ENCODE peak calls at places on chromosome 14, in seven cellular contexts. One of them, this sample, is unnamed.

GRCh38 chr14:35730871-35731270 is 78.2 kb downstream of the RALGAPA1 start:
- DNase-seq in MCF 10A: no peak
- DNase-seq in kidney: no peak
- DNase-seq in progenitor cell of endocrine pancreas: no peak
- DNase-seq in heart right ventricle: no peak
- DNase-seq in activated CD8-positive, alpha-beta T cell treated with anti-CD3 and anti-CD28 coated beads for 36 hours: no peak
- DNase-seq in AG09319: no peak
- DNase-seq in this sample: no peak

GRCh38 chr14:102057480-102058114 is 29.2 kb downstream of the HSP90AA1 start:
- DNase-seq in heart right ventricle: no peak
- DNase-seq in activated CD8-positive, alpha-beta T cell treated with anti-CD3 and anti-CD28 coated beads for 36 hours: no peak
- DNase-seq in MCF 10A: no peak
- DNase-seq in kidney: peak
- DNase-seq in progenitor cell of endocrine pancreas: no peak
- DNase-seq in AG09319: no peak
- DNase-seq in this sample: no peak

GRCh38 chr14:77470192-77470870 is 12.4 kb downstream of the AHSA1 start:
- DNase-seq in heart right ventricle: no peak
- DNase-seq in AG09319: no peak
- DNase-seq in progenitor cell of endocrine pancreas: no peak
- DNase-seq in kidney: no peak
- DNase-seq in MCF 10A: no peak
- DNase-seq in activated CD8-positive, alpha-beta T cell treated with anti-CD3 and anti-CD28 coated beads for 36 hours: no peak
- DNase-seq in this sample: no peak

GRCh38 chr14:63787995-63788946 is 60.4 kb upstream of the SGPP1 start:
- DNase-seq in heart right ventricle: no peak
- DNase-seq in AG09319: no peak
- DNase-seq in MCF 10A: no peak
- DNase-seq in kidney: no peak
- DNase-seq in activated CD8-positive, alpha-beta T cell treated with anti-CD3 and anti-CD28 coated beads for 36 hours: no peak
- DNase-seq in progenitor cell of endocrine pancreas: no peak
- DNase-seq in this sample: no peak

GRCh38 chr14:24670594-24670993 is 36.6 kb upstream of the GZMB start:
- DNase-seq in activated CD8-positive, alpha-beta T cell treated with anti-CD3 and anti-CD28 coated beads for 36 hours: peak
- DNase-seq in kidney: no peak
- DNase-seq in MCF 10A: no peak
- DNase-seq in progenitor cell of endocrine pancreas: no peak
- DNase-seq in AG09319: no peak
- DNase-seq in heart right ventricle: no peak
- DNase-seq in this sample: no peak

GRCh38 chr14:87483651-87484260 is 509.2 kb downstream of the GALC start:
- DNase-seq in activated CD8-positive, alpha-beta T cell treated with anti-CD3 and anti-CD28 coated beads for 36 hours: no peak
- DNase-seq in heart right ventricle: no peak
- DNase-seq in kidney: no peak
- DNase-seq in AG09319: no peak
- DNase-seq in MCF 10A: peak
- DNase-seq in progenitor cell of endocrine pancreas: no peak
- DNase-seq in this sample: no peak

GRCh38 chr14:95814363-95815225 is 62.0 kb upstream of the TUNAR start:
- DNase-seq in progenitor cell of endocrine pancreas: no peak
- DNase-seq in AG09319: no peak
- DNase-seq in activated CD8-positive, alpha-beta T cell treated with anti-CD3 and anti-CD28 coated beads for 36 hours: no peak
- DNase-seq in heart right ventricle: no peak
- DNase-seq in MCF 10A: peak
- DNase-seq in kidney: no peak
- DNase-seq in this sample: no peak

GRCh38 chr14:56300495-56300894 is 182.3 kb downstream of the PELI2 start:
- DNase-seq in heart right ventricle: no peak
- DNase-seq in AG09319: no peak
- DNase-seq in kidney: no peak
- DNase-seq in progenitor cell of endocrine pancreas: no peak
- DNase-seq in activated CD8-positive, alpha-beta T cell treated with anti-CD3 and anti-CD28 coated beads for 36 hours: no peak
- DNase-seq in MCF 10A: no peak
- DNase-seq in this sample: no peak

GRCh38 chr14:78005325-78005724 is 164.8 kb upstream of the NRXN3 start:
- DNase-seq in heart right ventricle: no peak
- DNase-seq in activated CD8-positive, alpha-beta T cell treated with anti-CD3 and anti-CD28 coated beads for 36 hours: no peak
- DNase-seq in MCF 10A: peak
- DNase-seq in progenitor cell of endocrine pancreas: no peak
- DNase-seq in kidney: no peak
- DNase-seq in AG09319: no peak
- DNase-seq in this sample: no peak

GRCh38 chr14:101997429-101998336 is 33.3 kb downstream of the DYNC1H1 start:
- DNase-seq in AG09319: no peak
- DNase-seq in progenitor cell of endocrine pancreas: no peak
- DNase-seq in activated CD8-positive, alpha-beta T cell treated with anti-CD3 and anti-CD28 coated beads for 36 hours: no peak
- DNase-seq in MCF 10A: no peak
- DNase-seq in kidney: no peak
- DNase-seq in heart right ventricle: no peak
- DNase-seq in this sample: no peak

GRCh38 chr14:105092912-105093425 is 27.7 kb upstream of the GPR132 start:
- DNase-seq in MCF 10A: peak
- DNase-seq in AG09319: no peak
- DNase-seq in activated CD8-positive, alpha-beta T cell treated with anti-CD3 and anti-CD28 coated beads for 36 hours: peak
- DNase-seq in progenitor cell of endocrine pancreas: no peak
- DNase-seq in heart right ventricle: peak
- DNase-seq in kidney: peak
- DNase-seq in this sample: peak

GRCh38 chr14:68544150-68544892 is 248.5 kb downstream of the ZFP36L1 start:
- DNase-seq in MCF 10A: peak
- DNase-seq in progenitor cell of endocrine pancreas: no peak
- DNase-seq in heart right ventricle: peak
- DNase-seq in AG09319: peak
- DNase-seq in kidney: peak
- DNase-seq in activated CD8-positive, alpha-beta T cell treated with anti-CD3 and anti-CD28 coated beads for 36 hours: peak
- DNase-seq in this sample: no peak

GRCh38 chr14:101557811-101558738 is 3.2 kb upstream of the DIO3 start:
- DNase-seq in progenitor cell of endocrine pancreas: no peak
- DNase-seq in heart right ventricle: no peak
- DNase-seq in kidney: peak
- DNase-seq in AG09319: no peak
- DNase-seq in MCF 10A: peak
- DNase-seq in activated CD8-positive, alpha-beta T cell treated with anti-CD3 and anti-CD28 coated beads for 36 hours: no peak
- DNase-seq in this sample: peak

GRCh38 chr14:91946313-91947195 is 940 bp downstream of the FBLN5 start:
- DNase-seq in kidney: no peak
- DNase-seq in AG09319: no peak
- DNase-seq in progenitor cell of endocrine pancreas: no peak
- DNase-seq in MCF 10A: peak
- DNase-seq in heart right ventricle: no peak
- DNase-seq in activated CD8-positive, alpha-beta T cell treated with anti-CD3 and anti-CD28 coated beads for 36 hours: no peak
- DNase-seq in this sample: no peak

GRCh38 chr14:104586832-104587620 is 7.5 kb downstream of the C14orf180 start:
- DNase-seq in activated CD8-positive, alpha-beta T cell treated with anti-CD3 and anti-CD28 coated beads for 36 hours: no peak
- DNase-seq in kidney: peak
- DNase-seq in AG09319: no peak
- DNase-seq in MCF 10A: no peak
- DNase-seq in heart right ventricle: peak
- DNase-seq in progenitor cell of endocrine pancreas: no peak
- DNase-seq in this sample: no peak

GRCh38 chr14:76772300-76773187 is 11.3 kb downstream of the VASH1 start:
- DNase-seq in AG09319: no peak
- DNase-seq in MCF 10A: no peak
- DNase-seq in activated CD8-positive, alpha-beta T cell treated with anti-CD3 and anti-CD28 coated beads for 36 hours: no peak
- DNase-seq in kidney: peak
- DNase-seq in heart right ventricle: peak
- DNase-seq in progenitor cell of endocrine pancreas: no peak
- DNase-seq in this sample: peak

GRCh38 chr14:80455031-80455430 is 243.7 kb upstream of the DIO2 start:
- DNase-seq in AG09319: no peak
- DNase-seq in MCF 10A: no peak
- DNase-seq in kidney: no peak
- DNase-seq in progenitor cell of endocrine pancreas: no peak
- DNase-seq in activated CD8-positive, alpha-beta T cell treated with anti-CD3 and anti-CD28 coated beads for 36 hours: no peak
- DNase-seq in heart right ventricle: no peak
- DNase-seq in this sample: no peak

GRCh38 chr14:74955229-74955999 is at the start of gene PGF:
- DNase-seq in heart right ventricle: peak
- DNase-seq in progenitor cell of endocrine pancreas: peak
- DNase-seq in activated CD8-positive, alpha-beta T cell treated with anti-CD3 and anti-CD28 coated beads for 36 hours: peak
- DNase-seq in MCF 10A: peak
- DNase-seq in AG09319: no peak
- DNase-seq in kidney: peak
- DNase-seq in this sample: no peak

GRCh38 chr14:57388072-57388471 is 2.3 kb upstream of the NAA30 start:
- DNase-seq in activated CD8-positive, alpha-beta T cell treated with anti-CD3 and anti-CD28 coated beads for 36 hours: no peak
- DNase-seq in kidney: no peak
- DNase-seq in MCF 10A: no peak
- DNase-seq in progenitor cell of endocrine pancreas: no peak
- DNase-seq in heart right ventricle: no peak
- DNase-seq in AG09319: no peak
- DNase-seq in this sample: no peak

GRCh38 chr14:94348836-94349235 is 25.7 kb upstream of the SERPINA6 start:
- DNase-seq in AG09319: no peak
- DNase-seq in activated CD8-positive, alpha-beta T cell treated with anti-CD3 and anti-CD28 coated beads for 36 hours: no peak
- DNase-seq in progenitor cell of endocrine pancreas: no peak
- DNase-seq in heart right ventricle: no peak
- DNase-seq in MCF 10A: no peak
- DNase-seq in kidney: no peak
- DNase-seq in this sample: no peak

GRCh38 chr14:56949828-56950227 is 139.5 kb upstream of the OTX2 start:
- DNase-seq in heart right ventricle: no peak
- DNase-seq in MCF 10A: peak
- DNase-seq in activated CD8-positive, alpha-beta T cell treated with anti-CD3 and anti-CD28 coated beads for 36 hours: no peak
- DNase-seq in AG09319: no peak
- DNase-seq in kidney: no peak
- DNase-seq in progenitor cell of endocrine pancreas: no peak
- DNase-seq in this sample: no peak

GRCh38 chr14:25358330-25358729 is 308.4 kb upstream of the STXBP6 start:
- DNase-seq in kidney: no peak
- DNase-seq in AG09319: no peak
- DNase-seq in activated CD8-positive, alpha-beta T cell treated with anti-CD3 and anti-CD28 coated beads for 36 hours: no peak
- DNase-seq in MCF 10A: no peak
- DNase-seq in progenitor cell of endocrine pancreas: no peak
- DNase-seq in heart right ventricle: no peak
- DNase-seq in this sample: no peak

GRCh38 chr14:77241955-77242354 is 29.1 kb downstream of the NGB start:
- DNase-seq in MCF 10A: no peak
- DNase-seq in activated CD8-positive, alpha-beta T cell treated with anti-CD3 and anti-CD28 coated beads for 36 hours: no peak
- DNase-seq in AG09319: no peak
- DNase-seq in heart right ventricle: no peak
- DNase-seq in kidney: no peak
- DNase-seq in progenitor cell of endocrine pancreas: no peak
- DNase-seq in this sample: no peak

GRCh38 chr14:24741871-24742270 is 107.9 kb upstream of the GZMB start:
- DNase-seq in activated CD8-positive, alpha-beta T cell treated with anti-CD3 and anti-CD28 coated beads for 36 hours: no peak
- DNase-seq in heart right ventricle: no peak
- DNase-seq in AG09319: no peak
- DNase-seq in kidney: no peak
- DNase-seq in MCF 10A: no peak
- DNase-seq in progenitor cell of endocrine pancreas: no peak
- DNase-seq in this sample: no peak

GRCh38 chr14:83709116-83709515 is 1820.8 kb upstream of the FLRT2 start:
- DNase-seq in kidney: no peak
- DNase-seq in heart right ventricle: no peak
- DNase-seq in progenitor cell of endocrine pancreas: no peak
- DNase-seq in AG09319: no peak
- DNase-seq in activated CD8-positive, alpha-beta T cell treated with anti-CD3 and anti-CD28 coated beads for 36 hours: no peak
- DNase-seq in MCF 10A: peak
- DNase-seq in this sample: no peak

GRCh38 chr14:91119556-91120311 is 5.9 kb downstream of the DGLUCY start:
- DNase-seq in kidney: no peak
- DNase-seq in MCF 10A: peak
- DNase-seq in activated CD8-positive, alpha-beta T cell treated with anti-CD3 and anti-CD28 coated beads for 36 hours: no peak
- DNase-seq in AG09319: no peak
- DNase-seq in heart right ventricle: no peak
- DNase-seq in progenitor cell of endocrine pancreas: no peak
- DNase-seq in this sample: no peak

GRCh38 chr14:106417224-106418049 is 891.1 kb downstream of the TMEM121 start:
- DNase-seq in heart right ventricle: peak
- DNase-seq in activated CD8-positive, alpha-beta T cell treated with anti-CD3 and anti-CD28 coated beads for 36 hours: peak
- DNase-seq in MCF 10A: peak
- DNase-seq in kidney: peak
- DNase-seq in progenitor cell of endocrine pancreas: no peak
- DNase-seq in AG09319: no peak
- DNase-seq in this sample: no peak
- TF ChIP-seq CTCF in heart right ventricle: peak
- TF ChIP-seq CTCF in activated CD8-positive, alpha-beta T cell treated with anti-CD3 and anti-CD28 coated beads for 36 hours: peak
- TF ChIP-seq CTCF in MCF 10A: peak
- TF ChIP-seq CTCF in kidney: peak
- TF ChIP-seq CTCF in progenitor cell of endocrine pancreas: no peak
- TF ChIP-seq CTCF in AG09319: peak
- TF ChIP-seq CTCF in this sample: peak

GRCh38 chr14:100271247-100271939 is 32.4 kb downstream of the YY1 start:
- DNase-seq in MCF 10A: peak
- DNase-seq in heart right ventricle: no peak
- DNase-seq in activated CD8-positive, alpha-beta T cell treated with anti-CD3 and anti-CD28 coated beads for 36 hours: peak
- DNase-seq in kidney: no peak
- DNase-seq in AG09319: no peak
- DNase-seq in progenitor cell of endocrine pancreas: no peak
- DNase-seq in this sample: no peak
- TF ChIP-seq CTCF in MCF 10A: peak
- TF ChIP-seq CTCF in heart right ventricle: peak
- TF ChIP-seq CTCF in activated CD8-positive, alpha-beta T cell treated with anti-CD3 and anti-CD28 coated beads for 36 hours: peak
- TF ChIP-seq CTCF in kidney: peak
- TF ChIP-seq CTCF in AG09319: peak
- TF ChIP-seq CTCF in progenitor cell of endocrine pancreas: peak
- TF ChIP-seq CTCF in this sample: peak

DNA sequence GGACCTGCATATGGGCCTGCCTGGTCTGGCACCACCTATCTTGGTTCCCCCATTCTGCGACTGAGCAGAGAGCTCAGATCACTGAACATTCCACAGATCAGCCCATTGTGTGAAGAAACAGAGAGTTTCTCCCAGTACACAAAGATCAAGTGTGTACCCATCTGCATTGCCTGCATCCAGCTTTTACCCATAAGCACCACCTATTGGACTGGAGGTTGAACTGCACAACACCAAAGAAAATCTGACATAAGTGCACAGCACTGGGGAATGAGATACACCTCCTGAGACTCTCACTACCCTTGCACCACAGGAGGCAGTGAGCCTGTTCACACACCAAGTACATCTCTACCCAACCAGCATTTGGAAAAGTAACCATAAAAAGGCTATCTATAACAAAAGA is 362.6 kb upstream of the CLEC14A start:
- DNase-seq in kidney: no peak
- DNase-seq in AG09319: no peak
- DNase-seq in heart right ventricle: no peak
- DNase-seq in activated CD8-positive, alpha-beta T cell treated with anti-CD3 and anti-CD28 coated beads for 36 hours: no peak
- DNase-seq in progenitor cell of endocrine pancreas: no peak
- DNase-seq in MCF 10A: no peak
- DNase-seq in this sample: no peak
- TF ChIP-seq CTCF in kidney: no peak
- TF ChIP-seq CTCF in AG09319: no peak
- TF ChIP-seq CTCF in heart right ventricle: no peak
- TF ChIP-seq CTCF in activated CD8-positive, alpha-beta T cell treated with anti-CD3 and anti-CD28 coated beads for 36 hours: no peak
- TF ChIP-seq CTCF in progenitor cell of endocrine pancreas: peak
- TF ChIP-seq CTCF in MCF 10A: no peak
- TF ChIP-seq CTCF in this sample: peak

DNA sequence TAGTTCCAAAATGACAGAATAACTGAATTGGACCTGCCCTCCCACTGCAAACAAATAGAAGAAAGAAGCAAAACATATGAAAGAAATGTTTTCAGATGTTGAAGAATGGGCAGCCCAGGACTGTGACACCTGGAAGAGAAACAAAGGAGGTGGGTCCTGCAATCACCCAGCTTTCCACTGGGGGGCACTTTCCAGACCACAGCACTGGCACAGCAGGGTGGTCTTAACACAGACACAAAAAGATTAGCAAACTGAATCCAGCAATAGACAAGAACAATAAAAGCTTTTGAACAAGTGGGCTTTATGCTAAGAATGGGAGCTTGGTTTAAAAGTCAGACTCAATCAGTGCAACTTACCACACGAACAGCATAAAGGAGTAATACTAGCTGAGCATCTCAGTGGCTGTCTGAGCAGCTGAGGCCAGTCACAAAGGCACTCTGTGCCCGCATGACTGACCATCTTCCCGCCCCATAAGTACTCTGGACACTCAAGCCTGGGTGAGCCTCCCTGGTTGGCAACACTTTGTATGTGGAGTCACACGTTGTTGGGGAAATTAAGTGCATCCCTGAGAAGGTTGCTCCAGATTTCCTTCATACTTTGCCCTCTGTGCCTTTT is 27.7 kb downstream of the JKAMP start:
- DNase-seq in MCF 10A: peak
- DNase-seq in heart right ventricle: no peak
- DNase-seq in kidney: no peak
- DNase-seq in activated CD8-positive, alpha-beta T cell treated with anti-CD3 and anti-CD28 coated beads for 36 hours: peak
- DNase-seq in AG09319: no peak
- DNase-seq in progenitor cell of endocrine pancreas: peak
- DNase-seq in this sample: no peak
- TF ChIP-seq CTCF in MCF 10A: peak
- TF ChIP-seq CTCF in heart right ventricle: peak
- TF ChIP-seq CTCF in kidney: peak
- TF ChIP-seq CTCF in activated CD8-positive, alpha-beta T cell treated with anti-CD3 and anti-CD28 coated beads for 36 hours: peak
- TF ChIP-seq CTCF in AG09319: peak
- TF ChIP-seq CTCF in progenitor cell of endocrine pancreas: peak
- TF ChIP-seq CTCF in this sample: peak

This sample was measured in chondrocyte.